ENCODE peak calls at places on chromosome 9, in six cellular contexts. X is GM12878, Q is HCT116, J is HepG2, G is SK-N-SH, Z is K562. C is an unnamed sample.
A peak's percentile ranks its signal among the peaks of the same experiment; 100 is the strongest.

GRCh38 chr9:35051069-35051967 is 21.1 kb downstream of the VCP start:
- DNase-seq in G (peak; percentile 67), X (no peak), J (peak; percentile 45), Z (peak; percentile 72), Q (peak; percentile 27), C (peak; percentile 25)

GRCh38 chr9:116700882-116701836 is 14.1 kb downstream of the TRIM32 start:
- DNase-seq in Q (no peak), Z (no peak), X (no peak), J (no peak), G (no peak), C (no peak)

GRCh38 chr9:79471577-79472543 is 99.9 kb upstream of the TLE4 start:
- DNase-seq in X (no peak), Z (no peak), G (peak; percentile 18), J (no peak), Q (no peak), C (no peak)

GRCh38 chr9:94534901-94535300 is 20.0 kb upstream of the PCAT7 start:
- DNase-seq in Z (no peak), X (no peak), Q (no peak), G (no peak), J (no peak), C (no peak)

GRCh38 chr9:113873926-113874325 is 2.2 kb upstream of the ZNF618 start:
- DNase-seq in X (no peak), J (no peak), Z (no peak), G (no peak), Q (no peak), C (no peak)

GRCh38 chr9:97980918-97981827 is 2.0 kb upstream of the ANP32B start:
- DNase-seq in X (no peak), G (peak; percentile 61), J (peak; percentile 72), Z (peak; percentile 67), Q (no peak), C (no peak)

GRCh38 chr9:88697764-88698436 is 162.9 kb downstream of the NXNL2 start:
- DNase-seq in Z (no peak), G (no peak), Q (no peak), J (no peak), X (no peak), C (no peak)

GRCh38 chr9:116791314-116791713 is 104.2 kb downstream of the TRIM32 start:
- DNase-seq in Z (no peak), Q (no peak), G (no peak), X (no peak), J (no peak), C (no peak)

GRCh38 chr9:5698004-5698403 is 69.1 kb downstream of the RIC1 start:
- DNase-seq in G (no peak), Q (no peak), J (no peak), X (no peak), Z (no peak), C (no peak)

GRCh38 chr9:113895526-113895925 is 19.4 kb downstream of the ZNF618 start:
- DNase-seq in Z (no peak), X (no peak), G (no peak), Q (no peak), J (no peak), C (no peak)

GRCh38 chr9:93205045-93205768 is 21.3 kb downstream of the WNK2 start:
- DNase-seq in Z (no peak), J (peak; percentile 48), G (peak; percentile 86), X (no peak), Q (no peak), C (no peak)

GRCh38 chr9:33227013-33227398 is 13.0 kb upstream of the SPINK4 start:
- DNase-seq in Z (no peak), Q (no peak), X (no peak), G (no peak), J (no peak), C (no peak)

GRCh38 chr9:68637020-68637419 is 68.0 kb upstream of the PIP5K1B start:
- DNase-seq in G (no peak), Q (no peak), X (no peak), J (no peak), Z (no peak), C (no peak)

GRCh38 chr9:110994771-110995241 is 43.5 kb downstream of the LPAR1 start:
- DNase-seq in X (no peak), Z (no peak), G (no peak), Q (no peak), J (no peak), C (no peak)

GRCh38 chr9:35844628-35845301 is 15.7 kb downstream of the TMEM8B start:
- DNase-seq in Q (peak; percentile 26), J (no peak), Z (no peak), X (peak; percentile 64), G (no peak), C (no peak)

GRCh38 chr9:126386088-126386487 is 59.5 kb downstream of the MVB12B start:
- DNase-seq in G (no peak), Q (no peak), J (peak; percentile 37), X (no peak), Z (no peak), C (no peak)

GRCh38 chr9:16656432-16657169 is 213.9 kb downstream of the BNC2 start:
- DNase-seq in Z (no peak), J (no peak), Q (no peak), X (no peak), G (no peak), C (no peak)

GRCh38 chr9:104750185-104750762 is 2.8 kb downstream of the NIPSNAP3A start:
- DNase-seq in Z (peak; percentile 23), Q (no peak), X (no peak), J (no peak), G (no peak), C (no peak)

GRCh38 chr9:16312116-16312515 is 558.4 kb downstream of the BNC2 start:
- DNase-seq in Z (no peak), G (no peak), J (no peak), Q (no peak), X (no peak), C (no peak)

GRCh38 chr9:97474373-97474925 is 27.0 kb upstream of the TMOD1 start:
- DNase-seq in Z (no peak), J (no peak), X (no peak), G (no peak), Q (no peak), C (no peak)

GRCh38 chr9:118028225-118028624 is 324.0 kb downstream of the TLR4 start:
- DNase-seq in Q (no peak), J (no peak), Z (no peak), X (no peak), G (peak; percentile 55), C (no peak)

GRCh38 chr9:114545055-114545454 is 39.8 kb upstream of the WHRN start:
- DNase-seq in G (no peak), X (no peak), Z (no peak), Q (no peak), J (no peak), C (no peak)

DNA sequence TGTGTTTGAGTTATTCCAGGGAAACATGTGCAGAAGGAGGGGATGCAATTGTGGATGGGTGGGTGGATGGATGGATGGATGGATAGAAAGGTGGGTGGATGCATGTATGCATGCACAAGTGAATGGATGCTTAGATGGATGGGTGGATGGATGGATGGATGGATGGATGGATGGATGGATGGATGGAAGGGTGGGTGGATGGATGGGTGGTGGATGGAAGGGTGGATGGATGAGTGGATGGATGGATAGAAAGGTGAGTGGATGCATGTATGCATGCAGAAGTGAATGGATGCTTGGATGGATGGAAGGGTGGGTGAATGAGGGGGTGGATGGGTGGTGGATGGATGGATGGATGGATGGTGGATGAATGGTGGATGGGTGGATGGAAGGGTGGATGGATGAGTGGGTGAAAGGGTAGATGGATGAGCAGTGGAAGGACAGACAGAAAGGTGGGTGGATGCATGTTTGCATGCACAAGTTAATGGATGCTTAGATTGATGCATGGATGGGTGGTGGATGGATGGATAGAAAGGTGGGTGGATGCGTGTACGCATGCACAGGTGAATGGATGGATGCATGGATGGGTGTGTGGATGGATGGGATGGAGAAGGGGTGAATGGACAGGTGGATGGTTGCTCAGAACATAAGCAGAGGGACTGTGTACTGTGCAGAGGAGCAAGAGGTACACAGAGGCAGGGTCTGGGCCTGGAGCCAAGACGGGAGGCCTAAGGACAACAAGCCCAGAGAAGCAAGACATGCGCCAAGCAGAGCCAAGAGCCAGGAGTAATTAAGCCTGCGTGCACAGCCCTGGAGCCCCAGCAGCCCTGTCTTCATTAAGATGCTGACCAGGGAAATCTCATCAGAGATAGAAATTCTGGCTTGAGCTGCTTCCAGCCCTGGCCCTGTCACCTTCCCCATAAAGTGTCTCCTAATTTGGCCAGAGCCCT is 84.6 kb upstream of the PPP1R26 start:
- DNase-seq in Q (no peak), J (no peak), G (no peak), X (no peak), Z (no peak), C (no peak)
- H3K9me3 ChIP-seq in Q (peaks cover 4% of the 10 kb centered on the region), J (peaks cover 13% of the 10 kb centered on the region), G (no peaks in the 10 kb centered on the region), X (no peaks in the 10 kb centered on the region), Z (no peaks in the 10 kb centered on the region), C (no peaks in the 10 kb centered on the region)

GRCh38 chr9:134915046-134915930 is 2.4 kb downstream of the FCN1 start:
- DNase-seq in G (no peak), Q (no peak), Z (no peak), J (no peak), X (no peak), C (no peak)

GRCh38 chr9:134913041-134913712 is 4.5 kb downstream of the FCN1 start:
- DNase-seq in J (no peak), Z (no peak), X (no peak), Q (no peak), G (peak; percentile 15), C (no peak)

GRCh38 chr9:134912126-134912840 is 5.4 kb downstream of the FCN1 start:
- DNase-seq in Z (no peak), G (peak; percentile 15), Q (no peak), J (no peak), X (no peak), C (no peak)

GRCh38 chr9:134914501-134914834 is 3.2 kb downstream of the FCN1 start:
- DNase-seq in G (no peak), J (no peak), Z (no peak), X (no peak), Q (no peak), C (no peak)

DNA sequence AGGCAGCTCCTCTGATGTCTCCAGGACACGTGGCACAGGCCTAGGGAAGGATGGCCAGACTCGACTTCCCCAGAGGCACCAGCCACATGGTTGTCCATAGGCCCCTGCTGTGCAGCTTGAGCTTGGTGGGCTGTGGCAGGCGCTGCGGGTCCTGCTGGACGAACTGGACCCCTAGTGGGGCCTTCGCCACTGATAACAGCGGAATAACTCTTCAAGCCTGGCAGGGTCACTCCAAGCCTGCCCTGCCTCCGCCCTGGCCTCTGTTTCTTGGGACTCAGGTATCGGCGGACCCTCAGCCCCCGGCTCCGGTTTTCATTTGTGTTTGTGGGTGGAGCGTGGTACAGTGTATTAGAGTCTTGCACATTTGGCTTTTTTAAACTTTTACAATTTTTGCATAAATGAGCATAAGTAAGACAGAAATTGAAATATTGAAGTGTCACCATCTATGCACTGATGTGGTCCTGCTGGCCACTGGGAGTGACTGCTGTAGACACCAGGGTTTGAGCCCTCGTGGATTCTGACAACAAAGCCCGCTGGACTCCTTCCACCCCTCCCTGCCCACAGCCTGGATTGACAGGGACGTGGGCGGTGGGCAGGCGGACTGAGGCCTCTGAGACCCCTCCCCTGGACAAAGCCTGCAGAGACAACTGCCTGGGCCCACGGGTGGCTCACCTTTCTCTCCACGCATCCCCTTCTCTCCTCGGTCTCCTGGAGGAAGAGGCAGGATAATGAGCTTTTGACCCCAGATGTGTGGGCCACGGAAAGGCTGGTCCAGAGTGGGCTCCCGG is 3.8 kb downstream of the FCN1 start:
- DNase-seq in X (no peak), Z (no peak), J (no peak), G (no peak), Q (no peak), C (no peak)
- TF ChIP-seq SIN3A in X (no peak), Z (no peak), J (no peak), G (no peak), Q (no peak), C (no peak)

GRCh38 chr9:124812401-124813016 is 35.6 kb downstream of the OLFML2A start:
- DNase-seq in G (peak; percentile 51), Q (peak; percentile 84), J (peak; percentile 56), X (no peak), Z (peak; percentile 79), C (no peak)
- TF ChIP-seq CTCF in G (peak; percentile 13), Q (no peak), J (no peak), X (no peak), Z (no peak), C (no peak)

GRCh38 chr9:123663529-123663928 is 266.4 kb downstream of the DENND1A start:
- DNase-seq in Z (no peak), X (no peak), J (no peak), G (no peak), Q (no peak), C (no peak)
- H3K9me3 ChIP-seq in Z (peaks cover 4% of the 10 kb centered on the region), X (peaks cover 20% of the 10 kb centered on the region), J (peaks cover 11% of the 10 kb centered on the region), G (peaks cover 4% of the 10 kb centered on the region), Q (no peaks in the 10 kb centered on the region), C (peaks cover 7% of the 10 kb centered on the region)